ENCODE peak calls at places on chromosomes 11 and 22, in ten cellular contexts. C is tibial nerve; W is SJSA1; D is GM23338; U is pancreas; B is uterus; Z is hepatocyte; Q is CD4-positive, alpha-beta memory T cell; M is cardiac muscle cell; H is gastrocnemius medialis. J is an unnamed sample.

GRCh38 chr22:48098243-48098935 is 1335.9 kb downstream of the TBC1D22A start:
- DNase-seq in C (no peak), U (no peak), H (no peak), Q (peak; percentile 58), M (no peak), W (no peak), D (no peak), B (no peak), Z (no peak), J (no peak)

GRCh38 chr22:41215409-41215808 is 10.3 kb downstream of the L3MBTL2 start:
- DNase-seq in M (no peak), H (no peak), D (no peak), Q (no peak), W (no peak), B (no peak), Z (no peak), C (no peak), U (no peak), J (no peak)

GRCh38 chr11:3808846-3809623 is 675 bp downstream of the PGAP2 start:
- DNase-seq in C (no peak), M (peak; percentile 50), U (peak; percentile 60), Z (peak; percentile 80), Q (peak; percentile 68), D (peak; percentile 65), H (peak; percentile 39), W (no peak), B (no peak), J (no peak)

GRCh38 chr22:44620129-44620840 is 81.7 kb upstream of the PRR5 start:
- DNase-seq in D (peak; percentile 97), Z (peak; percentile 75), H (no peak), M (peak; percentile 82), Q (peak; percentile 92), U (peak; percentile 31), W (no peak), C (peak; percentile 37), B (peak; percentile 75), J (peak; percentile 91)

GRCh38 chr11:8023831-8024555 is 36.9 kb downstream of the EIF3F start:
- DNase-seq in M (peak; percentile 59), D (no peak), Z (no peak), C (no peak), B (no peak), H (no peak), W (no peak), Q (no peak), U (no peak), J (no peak)

GRCh38 chr11:18054511-18055103 is 8.5 kb upstream of the TPH1 start:
- DNase-seq in U (no peak), C (no peak), W (peak; percentile 32), Z (no peak), B (no peak), Q (no peak), H (no peak), D (peak; percentile 14), M (no peak), J (no peak)

GRCh38 chr11:64685536-64685935 is 37.5 kb downstream of the NRXN2 start:
- DNase-seq in D (no peak), C (no peak), H (no peak), Z (no peak), U (no peak), Q (no peak), M (no peak), W (no peak), B (no peak), J (no peak)

GRCh38 chr11:43852057-43852636 is 28.5 kb upstream of the ALKBH3 start:
- DNase-seq in C (peak; percentile 71), Z (peak; percentile 74), W (peak; percentile 77), B (peak; percentile 33), H (peak; percentile 39), M (peak; percentile 86), Q (peak; percentile 51), U (no peak), D (peak; percentile 90), J (peak; percentile 56)

GRCh38 chr22:49620666-49621065 is 207.0 kb downstream of the BRD1 start:
- DNase-seq in B (no peak), Q (no peak), D (no peak), H (no peak), Z (no peak), W (no peak), U (no peak), M (no peak), C (no peak), J (peak; percentile 37)

GRCh38 chr11:64084962-64085710 is 49.4 kb downstream of the FLRT1 start:
- DNase-seq in H (no peak), M (no peak), Z (peak; percentile 75), Q (no peak), B (no peak), C (no peak), W (no peak), D (no peak), U (peak; percentile 74), J (no peak)

GRCh38 chr11:47109051-47109791 is 67.5 kb downstream of the ARFGAP2 start:
- DNase-seq in W (no peak), B (no peak), C (no peak), H (no peak), D (no peak), Q (no peak), U (no peak), M (no peak), Z (no peak), J (no peak)

GRCh38 chr11:12163181-12163841 is 52.9 kb downstream of the MICAL2 start:
- DNase-seq in Z (peak; percentile 55), U (no peak), D (no peak), W (peak; percentile 90), M (peak; percentile 52), C (no peak), H (no peak), Q (no peak), B (peak; percentile 74), J (peak; percentile 55)
- H3K4me1 ChIP-seq in Z (peaks cover 45% of the 10 kb centered on the region), U (no peaks in the 10 kb centered on the region), D (no peaks in the 10 kb centered on the region), W (peaks cover 94% of the 10 kb centered on the region), M (peaks cover 76% of the 10 kb centered on the region), C (peaks cover 26% of the 10 kb centered on the region), H (peaks cover 28% of the 10 kb centered on the region), Q (peaks cover 7% of the 10 kb centered on the region), B (peaks cover 19% of the 10 kb centered on the region), J (peaks cover 26% of the 10 kb centered on the region)

GRCh38 chr11:78061088-78061920 is 2.4 kb upstream of the THRSP start:
- DNase-seq in Q (no peak), C (no peak), D (no peak), B (no peak), U (peak; percentile 83), H (peak; percentile 91), M (no peak), Z (no peak), W (no peak), J (peak; percentile 73)

GRCh38 chr11:78061921-78062311 is 1.7 kb upstream of the THRSP start:
- DNase-seq in Q (no peak), D (no peak), W (no peak), Z (no peak), U (no peak), M (peak; percentile 56), B (peak; percentile 76), H (peak; percentile 66), C (no peak), J (no peak)

GRCh38 chr11:78063440-78064181 is at the start of gene THRSP:
- DNase-seq in M (no peak), Z (no peak), U (no peak), Q (no peak), D (no peak), W (no peak), C (no peak), H (peak; percentile 85), B (peak; percentile 31), J (no peak)

GRCh38 chr11:78060533-78060932 is 3.1 kb upstream of the THRSP start:
- DNase-seq in D (no peak), M (no peak), Z (no peak), C (no peak), Q (no peak), U (no peak), B (no peak), W (no peak), H (no peak), J (no peak)

GRCh38 chr11:78062671-78063070 is 990 bp upstream of the THRSP start:
- DNase-seq in U (no peak), H (no peak), W (no peak), B (no peak), C (no peak), Q (no peak), Z (no peak), M (no peak), D (no peak), J (no peak)
- H3K27ac ChIP-seq in U (no peak overlapping the region), H (peak overlapping the region; percentile 60), W (no peak overlapping the region), B (no peak overlapping the region), C (no peak overlapping the region), Q (no peak overlapping the region), Z (no peak overlapping the region), M (no peak overlapping the region), D (no peak overlapping the region), J (no peak overlapping the region)

DNA sequence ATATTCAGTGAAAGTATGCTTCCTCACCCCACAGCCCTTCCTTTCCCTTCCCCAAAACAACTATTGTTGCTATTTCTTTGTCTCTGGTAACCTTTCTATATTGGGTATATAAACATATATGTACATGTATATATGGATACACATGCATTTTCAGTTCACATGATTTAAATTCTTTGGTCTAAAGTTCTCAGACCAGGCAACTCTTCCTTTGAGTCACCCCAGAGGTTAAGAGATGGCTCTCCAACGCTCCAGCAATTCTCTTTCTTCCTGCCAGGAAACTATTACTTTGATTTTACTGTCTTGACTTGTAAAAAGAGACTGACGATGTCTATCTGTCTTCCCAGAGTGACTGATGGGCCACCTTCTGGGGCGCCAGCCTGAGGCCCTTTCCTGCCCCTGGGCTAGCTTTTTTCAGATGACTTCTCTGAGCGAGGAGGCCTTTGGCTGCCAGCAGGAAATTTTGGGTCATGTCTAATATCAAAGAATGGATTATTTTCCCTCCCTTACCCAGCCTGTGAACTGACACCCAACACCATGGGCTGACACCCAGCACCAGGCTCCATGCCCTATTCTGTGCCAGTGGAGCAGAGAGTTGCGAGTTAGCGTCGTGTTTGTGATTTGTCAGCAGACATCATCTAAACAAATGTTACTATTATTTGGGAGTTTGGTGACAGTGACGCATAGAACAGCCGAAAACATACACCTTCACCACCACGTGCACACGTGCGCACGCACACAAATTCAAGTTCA is 14.4 kb upstream of the ST3GAL4 start:
- DNase-seq in B (no peak), Q (no peak), Z (no peak), H (no peak), C (no peak), M (no peak), U (no peak), D (no peak), W (no peak), J (no peak)
- H3K4me1 ChIP-seq in B (no peaks in the 10 kb centered on the region), Q (no peaks in the 10 kb centered on the region), Z (peaks cover 40% of the 10 kb centered on the region), H (peaks cover 31% of the 10 kb centered on the region), C (peaks cover 24% of the 10 kb centered on the region), M (peaks cover 36% of the 10 kb centered on the region), U (peaks cover 8% of the 10 kb centered on the region), D (peaks cover 8% of the 10 kb centered on the region), W (peaks cover 34% of the 10 kb centered on the region), J (peaks cover 14% of the 10 kb centered on the region)

DNA sequence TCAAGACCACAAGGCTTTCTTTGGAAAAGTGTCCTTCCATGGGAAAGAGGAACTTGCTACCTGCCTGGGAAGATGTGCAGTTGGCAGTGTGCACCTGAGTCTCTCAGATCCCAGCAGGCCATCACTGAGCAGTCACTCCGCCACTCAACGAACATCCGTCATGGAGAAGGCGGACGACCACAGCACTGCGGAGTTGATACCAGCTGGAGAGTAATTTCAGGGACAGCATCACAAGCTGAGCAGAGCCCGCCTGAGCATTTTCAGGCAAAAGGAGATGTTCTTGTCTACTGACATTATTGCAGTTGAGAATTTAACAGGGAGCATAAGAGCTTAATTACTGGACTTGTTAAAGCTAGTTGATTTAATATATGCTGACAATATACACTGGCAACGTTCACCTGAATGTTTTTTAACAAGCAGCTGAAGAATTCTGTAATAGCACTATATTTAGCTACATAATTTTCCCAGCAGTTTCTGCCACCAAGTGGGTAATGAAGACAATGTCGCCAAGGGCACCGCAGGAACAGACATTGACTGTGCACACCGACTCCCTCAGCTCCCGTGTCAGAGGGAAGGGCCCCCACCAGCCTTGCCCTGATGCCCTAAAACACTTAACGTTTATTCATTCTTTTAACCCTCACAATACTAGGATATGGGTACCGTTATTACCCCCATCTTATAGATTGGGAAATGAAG is 52.4 kb upstream of the ARFGAP3 start:
- DNase-seq in U (no peak), D (no peak), Q (no peak), H (no peak), Z (no peak), W (no peak), M (no peak), C (no peak), B (no peak), J (no peak)
- H3K27ac ChIP-seq in U (peak overlapping the region; percentile 5), D (no peak overlapping the region), Q (no peak overlapping the region), H (peak overlapping the region; percentile 77), Z (no peak overlapping the region), W (no peak overlapping the region), M (peak overlapping the region; percentile 78), C (no peak overlapping the region), B (no peak overlapping the region), J (peak overlapping the region; percentile 88)